ENCODE peak calls at places on chromosome 22, in six cellular contexts. J is T-helper 17 cell, S is RKO, E is posterior vena cava, P is germinal center, O is heart right ventricle. D is an unnamed sample.
A peak's percentile ranks its signal among the peaks of the same experiment; 100 is the strongest.

GRCh38 chr22:45628508-45628907 is 43.1 kb upstream of the ATXN10 start:
- DNase-seq in J (no peak), S (no peak), E (no peak), P (no peak), O (no peak), D (no peak)

GRCh38 chr22:20552913-20553401 is 45.5 kb downstream of the MED15 start:
- DNase-seq in J (no peak), S (no peak), E (no peak), P (no peak), O (peak; percentile 34), D (no peak)

GRCh38 chr22:35410663-35411034 is 10.7 kb downstream of the MCM5 start:
- DNase-seq in J (no peak), S (no peak), E (no peak), P (no peak), O (no peak), D (no peak)

GRCh38 chr22:41204066-41204465 is 1.0 kb upstream of the L3MBTL2 start:
- DNase-seq in J (no peak), S (no peak), E (no peak), P (no peak), O (no peak), D (no peak)

GRCh38 chr22:23533328-23533762 is 46.7 kb downstream of the IGLL1 start:
- DNase-seq in J (no peak), S (peak; percentile 36), E (peak; percentile 79), P (peak; percentile 64), O (no peak), D (peak; percentile 61)

GRCh38 chr22:32385681-32386080 is 26.4 kb downstream of the RTCB start:
- DNase-seq in J (no peak), S (no peak), E (no peak), P (no peak), O (no peak), D (no peak)

GRCh38 chr22:45438364-45438763 is 24.9 kb downstream of the RIBC2 start:
- DNase-seq in J (no peak), S (no peak), E (no peak), P (no peak), O (no peak), D (no peak)

GRCh38 chr22:42064629-42065028 is 6.0 kb downstream of the NAGA start:
- DNase-seq in J (no peak), S (no peak), E (no peak), P (no peak), O (no peak), D (peak; percentile 3)

GRCh38 chr22:46229701-46230100 is 20.4 kb downstream of the CDPF1 start:
- DNase-seq in J (no peak), S (no peak), E (no peak), P (no peak), O (no peak), D (no peak)

GRCh38 chr22:28268176-28268575 is 349.1 kb upstream of the PITPNB start:
- DNase-seq in J (no peak), S (no peak), E (no peak), P (no peak), O (no peak), D (no peak)

GRCh38 chr22:31496735-31497146 is 405 bp downstream of the SFI1 start:
- DNase-seq in J (peak; percentile 46), S (peak; percentile 41), E (peak; percentile 84), P (peak; percentile 26), O (peak; percentile 23), D (peak; percentile 82)

GRCh38 chr22:23387827-23388491 is 192.1 kb downstream of the IGLL1 start:
- DNase-seq in J (no peak), S (no peak), E (peak; percentile 81), P (no peak), O (no peak), D (peak; percentile 78)

GRCh38 chr22:26577081-26577480 is 12.9 kb downstream of the TPST2 start:
- DNase-seq in J (no peak), S (no peak), E (no peak), P (no peak), O (no peak), D (no peak)

GRCh38 chr22:11629661-11630385 is 3898.2 kb upstream of the OR11H1 start:
- DNase-seq in J (no peak), S (no peak), E (peak; percentile 84), P (no peak), O (no peak), D (peak; percentile 68)

GRCh38 chr22:36194971-36195370 is 6.6 kb downstream of the APOL4 start:
- DNase-seq in J (no peak), S (peak; percentile 60), E (peak; percentile 83), P (no peak), O (peak; percentile 75), D (no peak)

GRCh38 chr22:32823024-32823730 is 21.7 kb downstream of the TIMP3 start:
- DNase-seq in J (no peak), S (peak; percentile 32), E (no peak), P (no peak), O (no peak), D (no peak)

GRCh38 chr22:35440129-35440528 is 40.2 kb downstream of the MCM5 start:
- DNase-seq in J (no peak), S (no peak), E (no peak), P (no peak), O (peak; percentile 54), D (no peak)

GRCh38 chr22:41828516-41828915 is 4.4 kb upstream of the SREBF2 start:
- DNase-seq in J (no peak), S (no peak), E (no peak), P (no peak), O (no peak), D (no peak)

GRCh38 chr22:33923033-33923432 is 2.8 kb upstream of the LARGE1 start:
- DNase-seq in J (no peak), S (peak; percentile 19), E (no peak), P (no peak), O (no peak), D (no peak)

GRCh38 chr22:47053865-47054185 is 291.4 kb downstream of the TBC1D22A start:
- DNase-seq in J (no peak), S (no peak), E (no peak), P (no peak), O (no peak), D (peak; percentile 45)

GRCh38 chr22:35475545-35475944 is 65.1 kb upstream of the RASD2 start:
- DNase-seq in J (no peak), S (no peak), E (no peak), P (no peak), O (no peak), D (no peak)

GRCh38 chr22:33917744-33918406 is 2.4 kb downstream of the LARGE1 start:
- DNase-seq in J (no peak), S (peak; percentile 18), E (no peak), P (peak; percentile 14), O (no peak), D (no peak)

GRCh38 chr22:28009272-28009827 is 90.3 kb upstream of the PITPNB start:
- DNase-seq in J (peak; percentile 43), S (peak; percentile 71), E (peak; percentile 93), P (peak; percentile 85), O (peak; percentile 77), D (peak; percentile 88)

GRCh38 chr22:41905411-41906202 is 9.3 kb downstream of the SHISA8 start:
- DNase-seq in J (no peak), S (no peak), E (no peak), P (no peak), O (no peak), D (no peak)

GRCh38 chr22:36253523-36254490 is 874 bp downstream of the APOL1 start:
- DNase-seq in J (no peak), S (no peak), E (peak; percentile 74), P (no peak), O (no peak), D (peak; percentile 63)

GRCh38 chr22:19984201-19984753 is 32.3 kb downstream of the ARVCF start:
- DNase-seq in J (no peak), S (peak; percentile 85), E (peak; percentile 82), P (no peak), O (peak; percentile 79), D (peak; percentile 80)